ENCODE peak calls at places on chromosome 20, in five cellular contexts. F, R, C, B and I are unnamed samples.

GRCh38 chr20:40254023-40254772 is 434.8 kb downstream of the MAFB start:
- DNase-seq in C (peak), B (no peak), R (no peak), F (no peak), I (no peak)

GRCh38 chr20:21435576-21435975 is 38.2 kb upstream of the NKX2-4 start:
- DNase-seq in C (no peak), B (no peak), R (no peak), F (no peak), I (no peak)

GRCh38 chr20:57585466-57586213 is 24.7 kb downstream of the PCK1 start:
- DNase-seq in R (no peak), F (no peak), C (no peak), B (no peak), I (no peak)

GRCh38 chr20:3784226-3784853 is 2.2 kb downstream of the CENPB start:
- DNase-seq in B (no peak), C (no peak), F (no peak), R (no peak), I (no peak)

GRCh38 chr20:56924976-56925695 is 296.0 kb downstream of the TFAP2C start:
- DNase-seq in F (peak), C (no peak), R (no peak), B (peak), I (no peak)

GRCh38 chr20:61682998-61683681 is 382.5 kb downstream of the TAF4 start:
- DNase-seq in C (no peak), R (no peak), B (no peak), F (no peak), I (peak)

GRCh38 chr20:63552481-63553249 is 1.3 kb upstream of the FNDC11 start:
- DNase-seq in F (no peak), R (no peak), C (no peak), B (no peak), I (peak)

GRCh38 chr20:14604143-14604542 is 266.7 kb upstream of the FLRT3 start:
- DNase-seq in C (no peak), B (no peak), F (no peak), R (no peak), I (no peak)

GRCh38 chr20:16555754-16556153 is 17.5 kb downstream of the KIF16B start:
- DNase-seq in R (no peak), C (peak), B (no peak), F (no peak), I (peak)

GRCh38 chr20:8474027-8474668 is 342.1 kb downstream of the PLCB1 start:
- DNase-seq in B (no peak), F (no peak), C (no peak), R (no peak), I (no peak)

GRCh38 chr20:49385471-49385870 is 97.0 kb downstream of the KCNB1 start:
- DNase-seq in R (peak), B (no peak), C (peak), F (peak), I (peak)

GRCh38 chr20:58718729-58719128 is 26.1 kb downstream of the NPEPL1 start:
- DNase-seq in R (no peak), F (no peak), C (no peak), B (no peak), I (no peak)

DNA sequence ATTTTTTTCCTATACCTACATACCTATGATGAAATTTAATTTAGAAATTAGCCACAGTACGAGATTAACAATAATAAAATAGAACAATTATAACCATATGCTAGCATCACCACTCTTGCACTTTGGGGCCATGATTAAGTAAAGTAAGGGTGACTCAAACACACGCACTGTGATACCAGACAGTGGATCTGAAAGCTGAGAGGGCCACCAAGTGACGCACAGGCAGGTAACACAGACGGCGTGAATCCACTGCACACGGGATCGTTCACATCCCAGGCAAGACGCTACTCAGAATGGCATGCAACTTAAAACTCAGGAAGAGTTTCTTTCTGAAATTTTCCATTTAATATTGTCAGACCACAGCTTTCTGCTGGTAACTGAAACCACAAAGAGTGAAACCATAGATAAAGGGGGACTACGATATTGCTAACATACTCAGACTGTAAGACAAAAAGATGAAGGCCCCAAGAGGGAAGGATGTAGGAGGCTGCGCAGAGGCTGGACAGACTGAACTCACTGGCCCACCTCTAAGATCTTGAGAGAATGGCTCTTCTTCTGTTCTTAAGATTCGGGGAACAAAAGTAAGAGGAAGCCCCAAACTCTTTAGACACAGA is 17.9 kb downstream of the RRBP1 start:
- DNase-seq in B (no peak), F (no peak), C (no peak), R (no peak), I (no peak)
- H3K9ac ChIP-seq in B (no peak), F (no peak), C (no peak), R (no peak), I (no peak)

GRCh38 chr20:34675561-34675960 is 1.3 kb downstream of the PIGU start:
- DNase-seq in F (no peak), R (no peak), B (no peak), C (no peak), I (no peak)
- H3K4me3 ChIP-seq in F (peak), R (peak), B (no peak), C (peak), I (no peak)

DNA sequence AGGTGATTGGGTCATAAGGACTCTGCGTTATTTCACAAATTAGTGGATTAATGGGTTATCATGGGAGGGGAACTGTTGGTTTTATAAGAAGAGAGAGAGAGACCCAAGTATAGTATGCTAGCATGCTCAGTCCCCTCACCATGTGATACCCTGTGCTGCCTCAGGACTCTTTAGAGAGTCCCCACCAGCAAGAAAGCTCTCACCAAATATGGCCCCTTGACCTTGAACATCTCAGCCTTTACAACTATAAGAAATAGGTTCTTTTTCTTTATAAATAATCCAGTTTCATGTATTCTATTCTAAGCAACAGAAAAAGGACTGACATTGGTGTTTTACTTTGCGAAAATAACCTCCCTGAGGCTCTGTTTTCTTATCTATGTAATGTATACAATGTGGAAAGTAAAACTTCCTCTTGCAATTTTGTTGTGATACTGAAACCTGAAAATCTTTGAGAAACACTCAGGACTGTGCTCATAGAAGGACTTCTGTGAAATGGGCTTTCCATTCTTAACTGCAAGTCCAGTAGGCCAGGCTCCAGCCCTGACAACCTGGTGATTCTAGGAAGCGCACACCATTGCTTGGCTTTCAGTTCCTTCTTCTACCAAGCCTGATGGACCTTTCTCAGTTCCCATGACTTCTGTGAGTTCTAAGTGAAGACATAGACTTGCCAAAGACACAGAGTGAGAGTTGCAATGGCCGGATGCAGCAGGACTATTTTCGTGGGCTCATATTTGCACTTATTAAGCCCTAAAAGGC is 21.9 kb downstream of the SIRPD start:
- DNase-seq in F (no peak), C (no peak), R (no peak), B (no peak), I (no peak)
- H3K9ac ChIP-seq in F (no peak), C (no peak), R (no peak), B (no peak), I (no peak)

GRCh38 chr20:41524980-41525613 is 93.1 kb downstream of the CHD6 start:
- DNase-seq in B (no peak), R (no peak), C (peak), F (no peak), I (peak)
- H3K4me3 ChIP-seq in B (no peak), R (no peak), C (peak), F (no peak), I (no peak)